ENCODE peak calls at places on chromosomes 5 and 9, in six cellular contexts. D is GM12865; M is stimulated activated CD4-positive, alpha-beta T cell treated with anti-CD3 and anti-CD28 coated beads, TNF-alpha, amount 100 ng/mL, for 4 hours; H is activated T-cell treated with anti-CD3 and anti-CD28 coated beads, Interleukin-2, amount 50 U/mL, for 24 hours; U is posterior vena cava; X is cardiac fibroblast. V is an unnamed sample.

GRCh38 chr9:134185536-134186011 is 21.2 kb upstream of the RNU6ATAC start:
- DNase-seq in X (no peak), U (peak), M (no peak), H (no peak), D (peak), V (peak)

GRCh38 chr9:69379250-69379982 is 54.4 kb downstream of the ENTREP1 start:
- DNase-seq in M (no peak), D (no peak), U (no peak), X (peak), H (no peak), V (no peak)

GRCh38 chr5:35129276-35129675 is 81.5 kb upstream of the AGXT2 start:
- DNase-seq in H (no peak), U (no peak), X (peak), M (no peak), D (no peak), V (no peak)

GRCh38 chr5:153551537-153552079 is 61.1 kb downstream of the GRIA1 start:
- DNase-seq in H (no peak), M (no peak), U (no peak), X (peak), D (no peak), V (no peak)

GRCh38 chr5:137836301-137836700 is 31.4 kb upstream of the MYOT start:
- DNase-seq in U (no peak), H (no peak), M (no peak), X (no peak), D (no peak), V (no peak)

GRCh38 chr9:4102078-4102477 is 197.8 kb downstream of the GLIS3 start:
- DNase-seq in M (no peak), D (no peak), X (peak), H (no peak), U (no peak), V (no peak)

GRCh38 chr9:19085295-19085694 is 17.4 kb downstream of the HAUS6 start:
- DNase-seq in D (peak), X (no peak), U (no peak), H (no peak), M (no peak), V (peak)

GRCh38 chr5:95846554-95847260 is 24.2 kb upstream of the GLRX start:
- DNase-seq in M (peak), U (no peak), D (peak), X (peak), H (peak), V (peak)

GRCh38 chr9:137490532-137491186 is 31.5 kb upstream of the NSMF start:
- DNase-seq in M (no peak), U (no peak), D (no peak), H (no peak), X (no peak), V (no peak)

GRCh38 chr9:121055642-121056143 is 5.6 kb upstream of the C5 start:
- DNase-seq in D (peak), U (no peak), X (peak), H (no peak), M (no peak), V (peak)

V was measured in RPMI8226.